ENCODE peak calls at places on chromosomes 2 and 18, in four cellular contexts. C is IMR-90, W is mesendoderm, S is neuronal stem cell. T is an unnamed sample.

GRCh38 chr2:13522917-13523821 is 806.4 kb downstream of the TRIB2 start:
- DNase-seq in C (no peak), W (peak; percentile 57), S (no peak), T (no peak)

GRCh38 chr2:105455488-105455991 is 56.7 kb upstream of the FHL2 start:
- DNase-seq in W (peak; percentile 45), C (peak; percentile 92), S (no peak), T (no peak)

GRCh38 chr2:98486374-98486981 is 41.8 kb downstream of the INPP4A start:
- DNase-seq in S (no peak), W (no peak), C (no peak), T (no peak)

GRCh38 chr2:100744589-100744988 is 75.3 kb upstream of the NPAS2 start:
- DNase-seq in W (peak; percentile 12), C (peak; percentile 65), S (no peak), T (no peak)

GRCh38 chr2:200798519-200798918 is 13.2 kb upstream of the BZW1 start:
- DNase-seq in C (no peak), S (no peak), W (no peak), T (no peak)

GRCh38 chr2:209648714-209649113 is 122.9 kb upstream of the UNC80 start:
- DNase-seq in S (no peak), C (peak; percentile 2), W (peak; percentile 33), T (no peak)

GRCh38 chr18:70490008-70490933 is 201.4 kb downstream of the SOCS6 start:
- DNase-seq in W (peak; percentile 67), C (peak; percentile 57), S (peak; percentile 57), T (no peak)

GRCh38 chr2:145324748-145325147 is 804.8 kb upstream of the ZEB2 start:
- DNase-seq in C (no peak), W (no peak), S (no peak), T (no peak)

GRCh38 chr2:74587664-74588277 is 33.3 kb downstream of the DOK1 start:
- DNase-seq in C (peak; percentile 74), W (peak; percentile 80), S (peak; percentile 54), T (peak; percentile 71)

GRCh38 chr2:55408946-55409868 is 10.4 kb downstream of the CCDC88A start:
- DNase-seq in C (peak; percentile 33), W (no peak), S (no peak), T (no peak)

GRCh38 chr2:31446848-31447247 is 32.3 kb upstream of the XDH start:
- DNase-seq in C (peak; percentile 38), S (no peak), W (no peak), T (no peak)

GRCh38 chr2:235605306-235605998 is 111.6 kb downstream of the AGAP1 start:
- DNase-seq in W (peak; percentile 73), C (peak; percentile 94), S (peak; percentile 77), T (peak; percentile 64)

GRCh38 chr18:2969695-2970094 is 43.2 kb downstream of the LPIN2 start:
- DNase-seq in W (no peak), S (no peak), C (no peak), T (no peak)

GRCh38 chr18:37383036-37383788 is 182.4 kb downstream of the CELF4 start:
- DNase-seq in S (no peak), C (no peak), W (peak; percentile 26), T (peak; percentile 39)

GRCh38 chr2:174985624-174986023 is 19.6 kb downstream of the CHN1 start:
- DNase-seq in C (peak; percentile 65), S (no peak), W (no peak), T (no peak)

GRCh38 chr2:138112536-138112935 is 148.3 kb downstream of the HNMT start:
- DNase-seq in W (no peak), C (no peak), S (no peak), T (no peak)

GRCh38 chr18:59606193-59607175 is 90.7 kb downstream of the CCBE1 start:
- DNase-seq in W (peak; percentile 59), C (peak; percentile 89), S (no peak), T (no peak)

GRCh38 chr2:37526323-37526722 is 145.1 kb downstream of the CDC42EP3 start:
- DNase-seq in C (peak; percentile 8), W (peak; percentile 19), S (no peak), T (no peak)

GRCh38 chr18:46506974-46507373 is 150.0 kb downstream of the LOXHD1 start:
- DNase-seq in W (no peak), S (no peak), C (no peak), T (peak; percentile 17)

GRCh38 chr2:118249531-118249930 is 161.3 kb downstream of the INSIG2 start:
- DNase-seq in S (no peak), W (peak; percentile 81), C (peak; percentile 8), T (no peak)

GRCh38 chr18:48597110-48597509 is 58.3 kb downstream of the CTIF start:
- DNase-seq in S (no peak), W (no peak), C (no peak), T (no peak)

GRCh38 chr2:28326469-28326805 is 66.2 kb upstream of the FOSL2 start:
- DNase-seq in C (no peak), W (no peak), S (no peak), T (no peak)
- H2BK5ac ChIP-seq in C (no peak overlapping the region), W (no peak overlapping the region), S (no peak overlapping the region), T (no peak overlapping the region)

GRCh38 chr2:120820263-120820884 is 84.7 kb downstream of the GLI2 start:
- DNase-seq in W (no peak), C (peak; percentile 90), S (peak; percentile 27), T (no peak)
- H2BK5ac ChIP-seq in W (no peak overlapping the region), C (peak overlapping the region; percentile 93), S (no peak overlapping the region), T (no peak overlapping the region)

GRCh38 chr2:191566347-191566746 is 111.6 kb upstream of the NABP1 start:
- DNase-seq in C (peak; percentile 59), W (peak; percentile 90), S (peak; percentile 73), T (peak; percentile 81)
- H2BK5ac ChIP-seq in C (no peak overlapping the region), W (no peak overlapping the region), S (no peak overlapping the region), T (no peak overlapping the region)

DNA sequence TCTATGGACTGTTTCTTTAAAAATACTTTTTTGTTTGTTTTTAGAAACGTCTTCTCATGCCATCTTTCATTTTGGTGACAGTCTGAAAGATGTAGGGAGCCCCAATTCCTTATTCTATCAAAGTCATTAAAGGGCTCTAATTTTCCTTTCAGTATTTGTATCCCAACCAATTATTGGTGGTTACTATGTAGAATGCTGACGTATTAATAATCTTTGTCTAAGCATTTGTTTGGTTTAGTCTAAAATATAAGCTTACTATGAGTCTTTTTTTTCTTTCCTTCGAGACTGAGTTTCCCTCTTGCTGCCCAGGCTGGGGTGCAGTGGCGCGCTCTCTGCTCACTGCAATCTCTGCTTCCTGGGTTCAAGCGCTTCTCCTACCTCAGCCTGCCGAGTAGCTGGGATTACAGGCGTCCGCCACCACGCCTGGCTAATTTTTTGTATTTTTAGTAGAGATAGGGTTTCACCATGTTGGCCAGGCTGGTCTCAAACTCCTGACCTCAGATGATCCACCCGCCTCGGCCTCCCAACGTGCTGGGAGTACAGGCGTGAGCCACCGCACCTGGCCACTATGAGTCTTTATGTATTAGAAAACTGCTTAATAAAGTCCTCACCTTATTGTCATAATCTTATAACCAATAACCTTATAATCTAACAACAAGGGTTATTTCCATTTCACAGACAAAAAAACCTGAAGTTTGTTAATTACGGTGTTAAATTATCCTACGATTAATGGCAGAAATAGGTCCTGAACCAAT is 849 bp upstream of the VRK2 start:
- DNase-seq in W (no peak), S (no peak), C (no peak), T (no peak)
- H2BK5ac ChIP-seq in W (no peak overlapping the region), S (no peak overlapping the region), C (peak overlapping the region; percentile 73), T (no peak overlapping the region)

GRCh38 chr2:78749648-78750047 is 275.9 kb upstream of the REG3G start:
- DNase-seq in W (no peak), C (no peak), S (no peak), T (no peak)
- H2BK5ac ChIP-seq in W (no peak overlapping the region), C (no peak overlapping the region), S (no peak overlapping the region), T (no peak overlapping the region)

GRCh38 chr2:126050991-126051736 is 604.8 kb upstream of the GYPC start:
- DNase-seq in S (no peak), W (no peak), C (no peak), T (no peak)
- H2BK5ac ChIP-seq in S (no peak overlapping the region), W (no peak overlapping the region), C (no peak overlapping the region), T (no peak overlapping the region)

DNA sequence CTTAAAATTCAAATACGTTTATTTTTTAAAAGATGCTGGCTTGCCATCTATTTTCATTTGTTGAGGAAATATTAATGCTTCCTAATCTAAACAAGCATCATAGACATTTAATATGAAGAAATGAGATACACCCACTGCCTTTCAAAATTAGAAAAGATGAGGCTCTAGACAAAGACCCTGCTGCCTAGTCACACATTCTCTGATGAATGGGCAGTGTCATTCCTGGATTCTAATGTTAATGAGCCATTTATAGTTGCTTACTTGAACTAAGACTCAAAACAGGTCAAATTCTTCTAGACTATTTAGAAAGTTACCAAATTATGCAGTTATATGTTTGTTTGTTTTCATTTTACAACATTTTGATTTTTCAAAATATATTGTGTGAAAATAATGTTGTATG is 237.6 kb downstream of the CDH7 start:
- DNase-seq in W (no peak), C (no peak), S (no peak), T (no peak)
- H2BK5ac ChIP-seq in W (no peak overlapping the region), C (no peak overlapping the region), S (no peak overlapping the region), T (no peak overlapping the region)

GRCh38 chr18:39990540-39990939 is 1964.5 kb upstream of the PIK3C3 start:
- DNase-seq in S (no peak), W (peak; percentile 66), C (no peak), T (no peak)

GRCh38 chr18:39998332-39998731 is 1956.7 kb upstream of the PIK3C3 start:
- DNase-seq in S (no peak), C (no peak), W (no peak), T (no peak)

DNA sequence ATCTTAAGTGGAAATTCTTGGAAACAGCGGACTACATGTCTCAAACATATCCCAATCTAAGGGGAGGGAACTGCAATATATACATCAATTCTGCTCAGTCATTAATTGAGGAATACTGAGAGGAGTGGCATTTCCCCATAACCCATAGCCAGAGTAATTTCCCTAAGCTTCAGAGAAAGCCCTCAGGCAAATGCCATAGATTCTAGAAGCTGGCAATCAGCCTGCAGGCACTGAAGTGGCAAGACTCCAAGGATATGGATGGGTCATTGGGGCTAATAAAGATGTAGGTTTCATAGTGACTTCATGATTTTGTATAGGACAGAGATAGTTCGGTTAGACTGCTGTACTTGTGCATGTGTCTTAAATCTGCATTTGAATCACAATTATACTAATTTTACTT is 1960.5 kb upstream of the PIK3C3 start:
- DNase-seq in C (no peak), W (peak; percentile 40), S (no peak), T (no peak)
- H2BK5ac ChIP-seq in C (no peak overlapping the region), W (no peak overlapping the region), S (no peak overlapping the region), T (no peak overlapping the region)

DNA sequence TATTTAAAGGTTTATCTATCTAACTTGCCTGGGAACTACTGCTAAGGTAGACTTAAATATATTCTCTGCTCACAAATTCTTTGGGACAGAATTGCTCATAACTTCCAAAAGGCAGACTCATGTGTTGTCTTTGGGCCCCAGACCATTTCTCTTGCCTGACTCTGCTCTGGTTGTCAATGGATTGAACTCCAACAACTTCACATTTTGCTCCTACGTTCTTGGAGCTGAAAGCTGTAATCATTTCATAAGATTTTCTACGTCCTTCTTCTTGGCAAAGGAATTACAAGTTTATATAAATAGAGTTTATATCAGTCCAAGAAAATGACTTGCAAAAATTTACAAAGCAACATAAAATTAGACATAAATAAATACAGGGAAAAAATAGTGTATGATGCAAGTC is 32.9 kb upstream of the PPM1B start:
- DNase-seq in C (peak; percentile 75), S (no peak), W (peak; percentile 51), T (no peak)
- H2BK5ac ChIP-seq in C (peak overlapping the region; percentile 97), S (no peak overlapping the region), W (peak overlapping the region; percentile 60), T (peak overlapping the region; percentile 95)